ENCODE peak calls at places on chromosomes 6 and 20, in six cellular contexts. O is A549, L is sigmoid colon, W is ovary, J is K562, D is transverse colon. G is an unnamed sample.

GRCh38 chr6:38514399-38514798 is 125.3 kb downstream of the BTBD9 start:
- DNase-seq in O (no peak), L (no peak), W (no peak), J (no peak), D (no peak), G (no peak)

GRCh38 chr6:93624408-93624807 is 205.0 kb upstream of the EPHA7 start:
- DNase-seq in O (no peak), L (no peak), W (no peak), J (no peak), D (no peak), G (no peak)

GRCh38 chr6:24719125-24719931 is at the start of gene C6orf62:
- DNase-seq in O (peak), L (no peak), W (peak), J (peak), D (peak), G (no peak)

GRCh38 chr6:90347411-90347841 is 50.8 kb upstream of the BACH2 start:
- DNase-seq in O (no peak), L (no peak), W (no peak), J (no peak), D (no peak), G (no peak)

GRCh38 chr6:44869321-44869897 is 458.7 kb upstream of the RUNX2 start:
- DNase-seq in O (no peak), L (no peak), W (no peak), J (no peak), D (no peak), G (no peak)

GRCh38 chr6:100487638-100488037 is 22.9 kb upstream of the SIM1 start:
- DNase-seq in O (no peak), L (no peak), W (no peak), J (no peak), D (no peak), G (no peak)

GRCh38 chr6:163324928-163325784 is 89.4 kb upstream of the QKI start:
- DNase-seq in O (peak), L (peak), W (no peak), J (no peak), D (no peak), G (no peak)

GRCh38 chr6:110878751-110879539 is 4.4 kb downstream of the AMD1 start:
- DNase-seq in O (peak), L (no peak), W (peak), J (peak), D (peak), G (no peak)

GRCh38 chr6:70314240-70314639 is 11.4 kb upstream of the COL9A1 start:
- DNase-seq in O (no peak), L (no peak), W (no peak), J (no peak), D (no peak), G (no peak)

GRCh38 chr20:38225240-38225899 is 35.2 kb downstream of the KIAA1755 start:
- DNase-seq in O (no peak), L (peak), W (no peak), J (no peak), D (no peak), G (no peak)
- H3K27ac ChIP-seq in O (peak), L (no peak), W (no peak), J (no peak), D (no peak), G (no peak)

GRCh38 chr20:36804425-36804824 is 30.9 kb upstream of the DSN1 start:
- DNase-seq in O (no peak), L (no peak), W (no peak), J (no peak), D (no peak), G (no peak)

GRCh38 chr20:36812601-36813000 is 39.0 kb upstream of the DSN1 start:
- DNase-seq in O (no peak), L (no peak), W (no peak), J (no peak), D (no peak), G (no peak)

GRCh38 chr20:36806049-36806448 is 32.5 kb upstream of the DSN1 start:
- DNase-seq in O (no peak), L (no peak), W (no peak), J (no peak), D (no peak), G (no peak)

GRCh38 chr20:36805396-36805795 is 31.8 kb upstream of the DSN1 start:
- DNase-seq in O (no peak), L (no peak), W (no peak), J (no peak), D (no peak), G (no peak)

GRCh38 chr20:36808317-36809257 is 35.0 kb upstream of the DSN1 start:
- DNase-seq in O (peak), L (peak), W (peak), J (peak), D (peak), G (no peak)
- TF ChIP-seq EP300 in O (no peak), L (no peak), W (no peak), J (no peak), D (no peak), G (no peak)

GRCh38 chr20:25047766-25048165 is 10.2 kb downstream of the ACSS1 start:
- DNase-seq in O (no peak), L (peak), W (peak), J (no peak), D (peak), G (no peak)

GRCh38 chr20:25046181-25046641 is 11.7 kb downstream of the ACSS1 start:
- DNase-seq in O (no peak), L (peak), W (no peak), J (no peak), D (peak), G (no peak)

GRCh38 chr20:25045343-25045712 is 12.6 kb downstream of the ACSS1 start:
- DNase-seq in O (no peak), L (peak), W (no peak), J (no peak), D (no peak), G (no peak)

GRCh38 chr20:25048519-25048952 is 9.4 kb downstream of the ACSS1 start:
- DNase-seq in O (no peak), L (peak), W (peak), J (no peak), D (peak), G (no peak)

DNA sequence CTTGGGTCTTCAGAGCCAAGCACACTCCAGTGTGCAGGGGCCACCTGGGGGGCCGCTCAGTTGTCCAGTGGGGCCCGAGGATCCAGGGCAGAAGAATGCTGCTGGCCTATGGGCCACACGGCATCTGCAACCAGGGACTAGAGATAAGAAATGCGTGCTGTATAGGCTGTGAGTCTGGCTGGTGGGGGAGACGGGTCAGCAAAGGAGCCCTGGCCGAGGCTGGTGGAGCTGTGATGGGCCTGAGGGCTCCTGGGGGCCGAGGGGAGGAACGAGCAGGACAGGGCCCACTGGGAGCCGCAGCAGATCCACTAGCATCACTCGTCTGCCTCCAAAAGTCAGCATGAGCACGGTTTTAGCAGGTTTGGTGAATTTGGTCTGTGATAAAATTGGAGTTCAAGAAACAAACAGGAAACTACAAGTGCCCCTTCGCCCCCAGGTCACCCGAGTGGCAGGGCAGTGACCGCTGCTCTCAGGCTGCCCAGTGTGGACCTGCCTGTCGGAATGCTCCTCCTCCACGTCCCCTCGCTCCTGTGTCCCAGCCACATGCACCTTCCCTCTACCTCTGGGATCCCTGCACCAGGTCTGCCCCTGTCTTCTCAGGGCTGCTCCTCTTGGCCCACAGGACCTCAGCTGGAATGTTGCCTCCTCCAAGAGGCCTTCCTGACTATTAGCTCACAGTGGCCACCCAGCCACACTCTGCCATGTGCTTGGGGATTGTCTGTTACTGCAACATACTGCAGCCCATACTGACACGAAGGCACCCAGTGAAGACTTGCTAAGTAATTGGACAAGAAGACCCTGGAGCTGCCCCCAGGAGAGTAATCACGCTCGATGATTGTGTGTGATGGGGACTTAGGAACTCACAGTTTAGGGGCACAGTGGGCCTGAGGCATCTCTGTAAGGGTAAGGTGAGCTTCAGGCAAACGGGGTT is 10.9 kb downstream of the ACSS1 start:
- DNase-seq in O (no peak), L (peak), W (no peak), J (no peak), D (peak), G (no peak)
- TF ChIP-seq CTCF in O (no peak), L (no peak), W (no peak), J (no peak), D (no peak), G (no peak)

GRCh38 chr20:60046011-60046413 is 87.8 kb downstream of the CDH26 start:
- DNase-seq in O (no peak), L (no peak), W (no peak), J (no peak), D (no peak), G (no peak)
- H3K27ac ChIP-seq in O (no peak), L (no peak), W (no peak), J (no peak), D (no peak), G (no peak)

GRCh38 chr6:291697-292505 is at the start of gene DUSP22:
- DNase-seq in O (peak), L (peak), W (peak), J (peak), D (peak), G (peak)
- TF ChIP-seq EP300 in O (no peak), L (peak), W (no peak), J (no peak), D (peak), G (peak)

DNA sequence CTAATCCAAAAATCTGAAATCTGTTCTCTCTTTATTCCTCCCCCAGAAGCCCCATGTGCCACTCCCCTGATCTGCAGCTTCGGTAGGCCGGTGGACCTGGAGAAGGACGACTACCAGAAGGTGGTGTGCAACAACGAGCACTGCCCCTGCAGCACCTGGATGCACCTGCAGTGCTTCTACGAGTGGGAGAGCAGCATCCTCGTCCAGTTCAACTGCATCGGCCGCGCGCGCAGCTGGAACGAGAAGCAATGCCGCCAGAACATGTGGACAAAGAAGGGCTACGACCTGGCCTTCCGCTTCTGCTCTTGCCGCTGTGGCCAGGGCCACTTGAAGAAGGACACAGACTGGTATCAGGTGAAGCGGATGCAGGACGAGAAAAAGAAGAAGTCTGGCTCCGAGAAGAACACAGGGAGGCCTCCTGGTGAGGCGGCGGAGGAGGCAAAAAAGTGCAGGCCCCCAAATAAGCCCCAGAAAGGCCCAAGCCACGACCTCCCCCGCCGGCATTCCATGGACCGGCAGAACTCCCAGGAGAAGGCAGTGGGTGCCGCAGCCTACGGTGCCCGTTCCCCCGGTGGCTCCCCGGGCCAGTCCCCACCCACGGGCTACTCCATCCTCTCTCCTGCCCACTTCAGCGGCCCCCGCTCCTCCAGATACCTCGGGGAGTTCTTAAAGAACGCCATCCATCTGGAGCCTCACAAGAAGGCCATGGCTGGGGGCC is 31.5 kb downstream of the HECA start:
- DNase-seq in O (no peak), L (no peak), W (no peak), J (no peak), D (no peak), G (no peak)
- TF ChIP-seq CTCF in O (no peak), L (no peak), W (no peak), J (no peak), D (no peak), G (no peak)

DNA sequence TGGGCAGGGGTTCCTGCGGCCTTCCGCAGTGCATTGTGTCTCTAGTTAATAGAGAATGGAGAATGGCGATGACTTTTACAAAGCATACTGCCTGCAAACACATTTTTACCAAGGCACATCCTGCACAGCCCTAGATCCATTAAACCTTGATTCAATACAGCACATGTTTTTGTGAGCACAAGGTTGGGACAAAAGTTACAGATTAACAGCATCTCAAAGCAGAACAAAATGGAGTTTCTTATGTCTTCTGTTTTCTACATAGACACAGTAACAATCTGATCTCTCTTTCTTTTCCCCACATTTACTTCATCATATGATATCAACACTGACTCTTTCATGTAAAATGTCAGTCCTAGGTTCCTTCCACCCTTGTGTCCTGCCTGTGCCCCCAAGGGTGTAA is 63.5 kb downstream of the GCNT2 start:
- DNase-seq in O (no peak), L (no peak), W (no peak), J (no peak), D (no peak), G (no peak)
- H3K27ac ChIP-seq in O (no peak), L (peak), W (no peak), J (no peak), D (no peak), G (no peak)

GRCh38 chr20:41136695-41137411 is 490 bp upstream of the PLCG1 start:
- DNase-seq in O (peak), L (peak), W (peak), J (peak), D (peak), G (peak)
- TF ChIP-seq EP300 in O (no peak), L (no peak), W (no peak), J (no peak), D (no peak), G (no peak)

GRCh38 chr20:53872081-53872541 is 198.3 kb downstream of the BCAS1 start:
- DNase-seq in O (no peak), L (no peak), W (no peak), J (no peak), D (no peak), G (no peak)

GRCh38 chr20:53867741-53868351 is 202.5 kb downstream of the BCAS1 start:
- DNase-seq in O (no peak), L (no peak), W (no peak), J (no peak), D (no peak), G (no peak)

GRCh38 chr20:53871541-53871940 is 198.9 kb downstream of the BCAS1 start:
- DNase-seq in O (no peak), L (no peak), W (no peak), J (no peak), D (no peak), G (no peak)

GRCh38 chr20:53870426-53871199 is 199.8 kb downstream of the BCAS1 start:
- DNase-seq in O (no peak), L (no peak), W (no peak), J (peak), D (no peak), G (no peak)

DNA sequence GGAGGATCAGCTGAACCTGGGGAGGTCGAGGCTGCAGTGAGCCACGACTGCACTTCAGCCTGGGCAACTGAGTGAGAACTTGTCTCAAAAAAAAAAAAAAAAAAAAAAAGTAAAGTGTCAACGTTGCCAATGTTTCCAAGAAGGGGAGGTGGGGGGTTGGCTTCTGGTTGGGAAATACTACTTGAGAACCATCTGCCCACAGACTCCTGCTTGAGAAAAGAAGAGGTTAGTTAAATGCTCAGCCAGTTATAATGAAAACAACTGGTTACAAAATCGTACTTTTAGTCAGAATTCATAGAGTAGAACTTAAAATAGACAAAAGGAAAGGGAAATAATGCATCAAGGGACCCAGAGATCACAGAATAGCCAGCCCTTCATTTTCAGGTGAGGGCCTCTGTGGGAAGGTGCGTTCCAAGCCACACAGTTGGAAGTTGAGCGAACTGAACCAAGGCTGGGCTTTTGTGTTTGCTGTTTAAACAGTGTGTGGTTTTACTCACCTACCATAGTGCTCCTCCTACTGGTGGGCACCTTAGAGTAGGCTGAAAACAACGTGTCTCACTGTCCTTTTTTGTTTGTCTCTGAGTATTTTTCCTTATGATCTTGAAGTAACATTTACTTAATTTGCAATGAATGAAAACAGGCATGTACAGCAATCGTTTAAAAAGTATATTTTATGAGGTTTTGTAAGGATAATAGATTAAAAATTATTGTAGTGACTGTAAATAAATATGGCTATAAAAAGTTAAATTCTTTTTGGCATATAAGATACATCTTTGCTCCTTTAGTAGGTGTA is 200.7 kb downstream of the BCAS1 start:
- DNase-seq in O (peak), L (peak), W (peak), J (peak), D (peak), G (no peak)
- TF ChIP-seq CTCF in O (peak), L (peak), W (peak), J (peak), D (peak), G (peak)

DNA sequence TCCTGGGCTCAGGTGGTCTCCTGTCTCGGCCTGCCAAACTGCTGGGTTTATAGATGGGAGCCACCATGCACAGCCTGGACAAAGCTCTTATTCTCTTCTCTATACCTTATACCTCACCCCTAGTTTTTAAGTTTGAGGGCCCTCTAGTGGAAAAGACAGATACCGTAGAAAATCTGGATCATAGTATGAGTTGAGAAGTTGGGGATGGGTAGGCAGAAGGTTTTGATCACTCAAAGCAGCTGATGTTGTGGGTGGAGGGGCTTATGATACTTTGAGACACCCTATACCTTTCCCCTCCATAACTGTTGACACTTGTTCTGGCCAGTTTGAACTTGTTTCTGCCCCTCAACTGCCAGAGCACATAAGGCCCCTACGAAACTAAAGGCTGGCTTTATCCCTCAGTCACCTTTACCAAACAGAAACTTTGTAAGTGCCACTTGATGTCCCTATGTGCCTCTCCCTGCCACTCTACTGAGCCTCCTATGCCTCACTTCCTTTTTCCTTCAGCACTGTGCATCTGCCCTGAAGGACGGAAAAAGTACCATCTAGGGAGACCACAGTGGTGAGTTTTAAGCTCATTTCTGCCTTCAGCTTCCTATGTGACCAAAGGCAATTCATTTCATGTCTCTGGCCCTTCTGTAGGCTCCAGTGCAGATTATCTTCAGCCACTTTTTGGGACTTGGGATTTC is 28.6 kb downstream of the RALY start:
- DNase-seq in O (peak), L (no peak), W (no peak), J (peak), D (no peak), G (no peak)
- H3K27ac ChIP-seq in O (no peak), L (no peak), W (no peak), J (no peak), D (no peak), G (no peak)

G was measured in esophagus muscularis mucosa.